ENCODE peak calls at places on chromosomes 4 and X, in six cellular contexts. C is endothelial cell of umbilical vein, X is stomach, B is uterus, O is HepG2, I is right lobe of liver. Q is an unnamed sample. For H3K36me3, the result is how much of the 10 kb centered on the place peaks cover.

GRCh38 chrX:20252392-20253231 is 14.1 kb downstream of the RPS6KA3 start:
- DNase-seq in O (peak), X (peak), I (peak), C (peak), B (no peak), Q (peak)

GRCh38 chr4:68368566-68369473 is 18.9 kb upstream of the YTHDC1 start:
- DNase-seq in C (no peak), O (no peak), I (no peak), X (no peak), B (no peak), Q (no peak)

GRCh38 chr4:17595471-17596005 is 18.5 kb downstream of the LAP3 start:
- DNase-seq in I (no peak), O (no peak), B (no peak), C (no peak), X (no peak), Q (no peak)

GRCh38 chr4:64146030-64146429 is 263.2 kb downstream of the TECRL start:
- DNase-seq in C (no peak), X (no peak), O (no peak), B (no peak), I (no peak), Q (no peak)

GRCh38 chr4:23733476-23733875 is 156.4 kb downstream of the PPARGC1A start:
- DNase-seq in C (no peak), O (no peak), B (no peak), I (no peak), X (no peak), Q (no peak)

GRCh38 chr4:153159728-153160221 is 44.5 kb upstream of the TRIM2 start:
- DNase-seq in C (peak), I (no peak), O (no peak), X (no peak), B (no peak), Q (no peak)

GRCh38 chr4:156771171-156771837 is 200.3 kb downstream of the PDGFC start:
- DNase-seq in B (peak), X (peak), O (peak), I (no peak), C (peak), Q (no peak)

GRCh38 chrX:21493226-21493850 is 119.1 kb downstream of the CNKSR2 start:
- DNase-seq in X (no peak), B (no peak), O (no peak), C (peak), I (no peak), Q (no peak)

GRCh38 chr4:165131247-165131832 is 18.7 kb upstream of the TMEM192 start:
- DNase-seq in C (peak), I (peak), X (peak), B (peak), O (peak), Q (peak)

GRCh38 chr4:14994242-14994641 is 8.0 kb upstream of the CPEB2 start:
- DNase-seq in B (no peak), C (no peak), I (no peak), X (no peak), O (no peak), Q (no peak)

GRCh38 chr4:177351611-177352010 is 41.9 kb downstream of the NEIL3 start:
- DNase-seq in B (no peak), X (no peak), C (no peak), O (no peak), I (no peak), Q (no peak)

GRCh38 chr4:177349191-177349590 is 39.5 kb downstream of the NEIL3 start:
- DNase-seq in I (no peak), O (no peak), B (no peak), C (no peak), X (no peak), Q (no peak)

DNA sequence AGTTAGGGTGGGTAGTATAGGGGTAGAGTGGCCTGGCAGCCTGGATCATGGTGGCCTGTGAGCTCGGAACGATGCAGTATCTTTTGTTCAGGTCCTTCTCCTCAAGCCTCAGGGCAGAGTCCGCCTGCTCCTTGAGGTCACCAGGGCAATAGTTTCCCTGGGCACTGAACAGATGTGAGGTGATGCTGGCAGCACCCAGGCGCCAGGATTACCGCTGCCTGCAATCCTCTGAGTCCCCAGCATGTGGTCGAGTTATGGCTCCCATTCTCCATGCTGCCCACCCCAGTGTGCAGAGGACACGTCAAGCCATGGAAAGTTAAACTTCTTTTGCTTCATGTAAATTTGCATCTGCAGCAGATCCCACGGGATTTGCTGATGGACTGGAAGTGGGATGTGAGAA is 38.7 kb downstream of the NEIL3 start:
- DNase-seq in X (no peak), O (no peak), B (no peak), I (no peak), C (no peak), Q (no peak)
- H3K36me3 ChIP-seq in X (under half), O (under half), B (under half), I (under half), C (under half), Q (under half)

GRCh38 chr4:108651068-108651794 is 832 bp downstream of the OSTC start:
- DNase-seq in I (no peak), O (peak), C (peak), B (no peak), X (no peak), Q (no peak)
- H3K4me3 ChIP-seq in I (peak), O (peak), C (peak), B (peak), X (peak), Q (peak)

GRCh38 chrX:24464836-24465523 is at the start of gene PDK3:
- DNase-seq in B (peak), X (peak), C (peak), I (peak), O (peak), Q (peak)
- TF ChIP-seq POLR2A in B (peak), X (no peak), C (no peak), I (peak), O (peak), Q (peak)

GRCh38 chr4:1325681-1326635 is 21.1 kb upstream of the UVSSA start:
- DNase-seq in B (no peak), O (no peak), I (no peak), C (no peak), X (no peak), Q (no peak)

GRCh38 chr4:1323280-1323634 is 23.8 kb upstream of the UVSSA start:
- DNase-seq in C (no peak), O (no peak), X (no peak), B (no peak), I (no peak), Q (no peak)

GRCh38 chr4:1321946-1322650 is 24.9 kb upstream of the UVSSA start:
- DNase-seq in I (peak), C (no peak), B (no peak), O (no peak), X (no peak), Q (no peak)

GRCh38 chr4:1325176-1325480 is 21.9 kb upstream of the UVSSA start:
- DNase-seq in O (no peak), C (no peak), X (no peak), I (no peak), B (no peak), Q (no peak)

GRCh38 chr4:1323635-1324442 is 23.2 kb upstream of the UVSSA start:
- DNase-seq in O (no peak), C (no peak), X (no peak), I (no peak), B (no peak), Q (no peak)
- H3K36me3 ChIP-seq in O (half or more), C (under half), X (half or more), I (under half), B (under half), Q (under half)

DNA sequence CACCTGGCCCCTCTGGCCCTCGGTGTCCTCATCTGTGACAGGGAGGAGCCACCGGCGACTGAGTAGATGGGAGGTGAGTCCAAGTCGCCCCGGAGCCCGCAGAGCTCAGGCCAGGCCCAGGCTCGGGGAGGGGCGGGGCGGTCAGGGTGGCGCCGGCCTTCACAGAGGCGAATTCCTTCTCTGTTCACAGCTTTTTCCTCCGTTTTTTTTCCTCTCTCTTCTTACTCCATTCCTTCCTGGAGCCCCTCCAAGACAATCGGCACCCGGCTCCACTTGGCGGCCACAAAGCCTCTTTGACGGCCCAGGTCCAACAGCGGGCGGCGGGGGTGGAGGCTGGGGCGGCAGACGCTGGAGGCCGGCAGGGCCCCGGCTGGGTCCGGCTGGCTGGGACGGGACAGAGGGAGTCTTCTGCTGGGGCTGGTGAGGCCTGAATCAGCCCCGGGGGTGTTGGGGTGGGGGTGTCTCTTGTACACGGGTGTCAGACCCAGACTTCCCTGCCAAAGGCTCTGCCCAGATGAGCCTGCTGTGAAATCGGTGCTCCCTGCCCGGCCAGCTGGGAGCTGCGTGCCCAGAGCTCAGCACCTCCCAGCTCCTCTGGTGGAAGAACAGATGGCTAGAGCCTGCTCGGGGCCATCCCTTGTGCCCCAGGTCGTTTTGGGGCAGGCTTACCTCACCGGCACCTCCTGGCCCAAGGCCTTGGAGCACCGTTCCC is 22.6 kb downstream of the FGFRL1 start:
- DNase-seq in C (peak), O (no peak), I (no peak), B (peak), X (peak), Q (peak)
- H3K4me3 ChIP-seq in C (no peak), O (no peak), I (no peak), B (no peak), X (peak), Q (no peak)

DNA sequence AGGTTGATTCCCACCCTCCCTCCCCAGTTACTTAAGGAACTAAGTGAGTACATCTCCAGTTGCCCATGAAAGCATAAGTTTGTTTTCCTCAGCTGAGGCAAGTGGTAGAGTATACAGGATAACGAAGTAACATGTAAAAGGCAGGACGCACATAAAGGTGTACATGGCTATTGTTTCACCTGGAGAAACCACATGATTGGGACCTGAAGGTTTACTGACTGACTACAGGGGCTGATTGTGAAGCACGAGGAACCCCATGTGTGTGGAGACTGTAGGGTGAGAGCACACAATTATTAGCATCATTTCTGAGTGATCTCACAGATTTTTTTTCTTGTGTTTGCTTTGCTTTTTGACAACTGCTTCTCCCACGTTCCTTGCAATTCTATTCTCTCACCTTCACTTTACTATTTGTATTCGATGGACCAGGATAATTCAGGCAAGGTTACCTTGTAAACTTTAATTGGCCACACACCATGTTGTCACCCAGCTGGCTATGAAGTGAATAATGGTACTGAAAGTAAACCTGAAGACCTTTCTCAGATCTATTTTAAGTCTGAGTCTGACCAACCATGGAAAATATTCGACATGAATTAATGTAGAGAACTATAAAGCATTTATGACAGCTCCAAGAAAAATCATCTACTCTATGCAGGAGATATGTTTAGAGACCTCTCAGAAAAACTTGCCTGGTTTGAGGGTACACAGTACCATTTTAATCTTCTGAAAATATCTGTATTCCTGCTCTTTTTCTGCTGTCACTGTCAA is 102.5 kb upstream of the MYOZ2 start:
- DNase-seq in C (no peak), O (no peak), I (no peak), B (no peak), X (no peak), Q (no peak)
- TF ChIP-seq POLR2A in C (no peak), O (no peak), I (no peak), B (no peak), X (no peak), Q (no peak)

DNA sequence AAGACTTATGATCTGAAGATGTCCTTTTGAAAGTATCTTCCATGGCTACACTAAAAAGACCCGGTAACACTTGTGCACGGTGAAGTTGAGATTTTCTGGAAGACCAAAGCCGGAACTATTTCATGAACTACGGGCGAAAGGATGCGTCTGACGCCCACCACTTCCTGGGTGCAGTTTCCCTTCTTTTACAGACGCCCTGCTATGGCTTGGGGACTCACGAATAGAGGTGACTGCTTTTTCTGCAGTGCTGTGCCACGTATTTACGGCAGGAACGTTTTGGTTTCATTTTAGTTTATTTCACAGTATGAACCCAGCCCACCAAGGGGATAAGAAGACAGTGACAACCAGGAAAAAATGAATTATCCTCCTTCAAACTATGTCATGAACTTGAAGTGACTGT is 180.4 kb downstream of the AFAP1 start:
- DNase-seq in X (no peak), B (no peak), I (no peak), C (no peak), O (no peak), Q (no peak)
- H3K36me3 ChIP-seq in X (half or more), B (under half), I (under half), C (under half), O (under half), Q (under half)

GRCh38 chr4:84499065-84499982 is at the start of gene NKX6-1:
- DNase-seq in B (peak), X (peak), O (no peak), I (no peak), C (peak), Q (peak)
- H3K4me3 ChIP-seq in B (peak), X (peak), O (no peak), I (peak), C (peak), Q (peak)

GRCh38 chr4:56550642-56551041 is 45.1 kb downstream of the ARL9 start:
- DNase-seq in X (no peak), B (no peak), I (no peak), O (no peak), C (no peak), Q (no peak)

DNA sequence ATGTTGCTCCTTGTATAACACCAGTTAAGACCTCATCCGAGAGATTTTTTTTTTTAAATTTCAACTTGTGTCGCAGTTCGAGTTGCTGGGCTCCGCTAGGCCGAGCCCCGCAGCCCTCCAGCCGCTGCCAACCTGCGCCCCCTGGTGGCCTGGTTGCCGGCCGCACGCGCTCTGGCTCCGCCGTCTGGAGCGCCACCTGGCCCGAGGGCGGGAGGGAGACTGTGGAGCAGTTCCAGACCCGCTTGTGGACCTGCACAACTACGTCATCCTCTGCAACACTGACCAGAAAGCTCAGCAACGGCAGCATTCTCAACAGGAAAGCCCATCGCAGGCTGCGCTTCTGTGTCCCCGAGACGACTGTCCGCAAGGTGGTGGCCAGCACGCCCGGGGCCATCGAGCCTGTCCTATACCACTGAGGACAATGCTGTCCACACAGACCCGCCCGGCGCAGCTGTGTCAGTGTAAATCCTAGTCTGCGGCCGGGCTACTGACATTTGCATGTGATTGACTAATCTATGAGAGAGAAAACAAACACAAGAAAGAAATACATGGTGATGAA is 39.1 kb downstream of the ARL9 start:
- DNase-seq in I (peak), O (peak), C (peak), B (peak), X (peak), Q (peak)
- TF ChIP-seq POLR2A in I (no peak), O (no peak), C (no peak), B (no peak), X (no peak), Q (no peak)

GRCh38 chr4:82447886-82448285 is 17.5 kb downstream of the ENOPH1 start:
- DNase-seq in I (no peak), O (no peak), B (no peak), C (no peak), X (no peak), Q (no peak)
- H3K36me3 ChIP-seq in I (under half), O (under half), B (under half), C (under half), X (half or more), Q (under half)

Q was measured in testis.